ENCODE peak calls at places on chromosomes 3 and 15, in five cellular contexts. G, L, D, S and P are unnamed samples.

GRCh38 chr15:42591238-42591936 is 16.0 kb downstream of the STARD9 start:
- DNase-seq in G (no peak), L (no peak), D (peak), S (peak), P (no peak)

GRCh38 chr3:24060055-24060454 is 115.0 kb downstream of the NR1D2 start:
- DNase-seq in G (no peak), L (no peak), D (no peak), S (peak), P (no peak)

GRCh38 chr3:147616998-147617619 is 207.9 kb downstream of the ZIC1 start:
- DNase-seq in G (no peak), L (no peak), D (no peak), S (peak), P (no peak)

GRCh38 chr3:99355465-99355864 is 282.9 kb upstream of the COL8A1 start:
- DNase-seq in G (no peak), L (no peak), D (no peak), S (no peak), P (no peak)

GRCh38 chr3:49771340-49771938 is 14.9 kb downstream of the IP6K1 start:
- DNase-seq in G (no peak), L (no peak), D (no peak), S (no peak), P (no peak)

GRCh38 chr3:31485206-31485605 is 47.5 kb upstream of the STT3B start:
- DNase-seq in G (no peak), L (no peak), D (no peak), S (no peak), P (no peak)

GRCh38 chr3:22175899-22176298 is 424.9 kb upstream of the ZNF385D start:
- DNase-seq in G (no peak), L (no peak), D (peak), S (no peak), P (no peak)

GRCh38 chr3:32420138-32420981 is 28.7 kb downstream of the CMTM7 start:
- DNase-seq in G (no peak), L (peak), D (peak), S (no peak), P (no peak)

GRCh38 chr15:40739854-40740253 is 15.2 kb downstream of the RMDN3 start:
- DNase-seq in G (no peak), L (no peak), D (no peak), S (no peak), P (no peak)

GRCh38 chr15:63892794-63893441 is 59.2 kb upstream of the HERC1 start:
- DNase-seq in G (no peak), L (peak), D (no peak), S (no peak), P (peak)

GRCh38 chr15:73982251-73982962 is 9.7 kb downstream of the STOML1 start:
- DNase-seq in G (no peak), L (peak), D (peak), S (peak), P (no peak)

GRCh38 chr15:67967871-67968423 is 86.2 kb upstream of the PIAS1 start:
- DNase-seq in G (peak), L (no peak), D (peak), S (peak), P (no peak)

GRCh38 chr3:168736202-168736601 is 640.5 kb upstream of the GOLIM4 start:
- DNase-seq in G (no peak), L (no peak), D (no peak), S (no peak), P (no peak)

GRCh38 chr3:46500631-46501377 is 3.0 kb downstream of the RTP3 start:
- DNase-seq in G (no peak), L (no peak), D (no peak), S (peak), P (no peak)

GRCh38 chr15:59315914-59316428 is 56.7 kb downstream of the MYO1E start:
- DNase-seq in G (no peak), L (no peak), D (no peak), S (peak), P (no peak)

GRCh38 chr3:55877703-55878102 is 390.6 kb upstream of the WNT5A start:
- DNase-seq in G (no peak), L (no peak), D (no peak), S (no peak), P (no peak)

GRCh38 chr15:68415501-68416157 is 16.3 kb downstream of the ITGA11 start:
- DNase-seq in G (no peak), L (no peak), D (no peak), S (no peak), P (no peak)

GRCh38 chr3:135325096-135325495 is 530.0 kb downstream of the EPHB1 start:
- DNase-seq in G (no peak), L (no peak), D (no peak), S (no peak), P (no peak)

GRCh38 chr15:62297933-62298332 is 132.8 kb upstream of the C2CD4B start:
- DNase-seq in G (no peak), L (no peak), D (no peak), S (no peak), P (no peak)

GRCh38 chr3:170076715-170077238 is 39.0 kb downstream of the GPR160 start:
- DNase-seq in G (no peak), L (peak), D (no peak), S (peak), P (no peak)

GRCh38 chr3:17846466-17846865 is 104.0 kb upstream of the TBC1D5 start:
- DNase-seq in G (no peak), L (no peak), D (no peak), S (peak), P (no peak)

GRCh38 chr3:125587039-125587664 is 8.1 kb downstream of the OSBPL11 start:
- DNase-seq in G (no peak), L (no peak), D (no peak), S (no peak), P (no peak)

GRCh38 chr3:127467386-127467785 is 123.1 kb downstream of the TPRA1 start:
- DNase-seq in G (peak), L (no peak), D (no peak), S (no peak), P (no peak)

GRCh38 chr3:127714866-127715265 is 42.1 kb downstream of the ABTB1 start:
- DNase-seq in G (no peak), L (no peak), D (no peak), S (no peak), P (no peak)

GRCh38 chr3:134607054-134608022 is 43.5 kb downstream of the KY start:
- DNase-seq in G (no peak), L (no peak), D (no peak), S (no peak), P (no peak)

GRCh38 chr3:155334897-155335883 is 41.7 kb upstream of the STRIT1 start:
- DNase-seq in G (no peak), L (peak), D (no peak), S (no peak), P (no peak)

GRCh38 chr15:41671656-41672636 is 11.7 kb downstream of the MGA start:
- DNase-seq in G (no peak), L (no peak), D (no peak), S (no peak), P (no peak)

GRCh38 chr3:152100491-152101086 is 168.1 kb upstream of the MBNL1 start:
- DNase-seq in G (no peak), L (peak), D (no peak), S (no peak), P (no peak)

GRCh38 chr15:66169625-66170024 is 83.9 kb downstream of the MEGF11 start:
- DNase-seq in G (no peak), L (no peak), D (no peak), S (no peak), P (no peak)

GRCh38 chr3:61908344-61908743 is 347.0 kb downstream of the PTPRG start:
- DNase-seq in G (no peak), L (no peak), D (no peak), S (peak), P (no peak)

GRCh38 chr3:195009607-195010006 is 261.4 kb downstream of the XXYLT1 start:
- DNase-seq in G (no peak), L (no peak), D (no peak), S (no peak), P (no peak)

GRCh38 chr3:153528473-153528872 is 366.4 kb downstream of the RAP2B start:
- DNase-seq in G (no peak), L (no peak), D (no peak), S (no peak), P (no peak)

GRCh38 chr3:47227678-47228077 is 54.9 kb downstream of the KIF9 start:
- DNase-seq in G (no peak), L (no peak), D (no peak), S (no peak), P (no peak)

GRCh38 chr3:16932877-16933276 is 48.1 kb downstream of the PLCL2 start:
- DNase-seq in G (no peak), L (no peak), D (no peak), S (no peak), P (no peak)

GRCh38 chr15:56835598-56836275 is 82.7 kb upstream of the TCF12 start:
- DNase-seq in G (no peak), L (no peak), D (no peak), S (peak), P (no peak)

GRCh38 chr3:147191795-147192385 is 214.5 kb downstream of the ZIC4 start:
- DNase-seq in G (peak), L (peak), D (peak), S (peak), P (no peak)

GRCh38 chr3:115788921-115789470 is 165.7 kb downstream of the GAP43 start:
- DNase-seq in G (no peak), L (no peak), D (peak), S (peak), P (no peak)